ENCODE peak calls at places on chromosome 11, in nine cellular contexts. X, F, E, J, Q, R, B, S and V are unnamed samples.

GRCh38 chr11:72609451-72609850 is 64.8 kb downstream of the PDE2A start:
- DNase-seq in E (no peak), B (no peak), X (no peak), S (no peak), R (no peak), J (no peak), Q (no peak), F (no peak), V (no peak)

GRCh38 chr11:62610814-62611704 is 1.5 kb downstream of the EML3 start:
- DNase-seq in X (no peak), F (no peak), J (no peak), S (no peak), E (no peak), Q (no peak), B (no peak), R (no peak), V (no peak)

GRCh38 chr11:120568572-120569307 is 57.2 kb downstream of the GRIK4 start:
- DNase-seq in F (no peak), B (no peak), J (no peak), X (no peak), Q (no peak), S (no peak), E (no peak), R (no peak), V (no peak)

GRCh38 chr11:65685981-65686380 is 23.3 kb upstream of the RELA start:
- DNase-seq in J (no peak), X (peak), R (no peak), S (no peak), B (no peak), E (no peak), F (no peak), Q (no peak), V (no peak)

GRCh38 chr11:102798012-102798746 is at the start of gene MMP1:
- DNase-seq in S (no peak), Q (no peak), B (no peak), R (no peak), J (no peak), X (peak), F (no peak), E (no peak), V (no peak)

GRCh38 chr11:2796091-2796490 is 89.5 kb downstream of the CDKN1C start:
- DNase-seq in F (no peak), S (peak), B (peak), E (no peak), Q (no peak), R (no peak), X (no peak), J (no peak), V (no peak)

GRCh38 chr11:43976863-43977262 is 34.4 kb downstream of the C11orf96 start:
- DNase-seq in X (no peak), R (no peak), F (no peak), J (no peak), Q (no peak), B (no peak), E (no peak), S (no peak), V (no peak)

GRCh38 chr11:2813141-2813908 is 72.2 kb downstream of the CDKN1C start:
- DNase-seq in X (peak), F (peak), J (no peak), B (no peak), R (no peak), S (peak), Q (no peak), E (no peak), V (no peak)